ENCODE peak calls at places on chromosomes 2 and 18, in five cellular contexts. A, H, Z, P and K are unnamed samples.

GRCh38 chr2:62287895-62288589 is 92.1 kb downstream of the B3GNT2 start:
- DNase-seq in A (no peak), H (no peak), Z (no peak), P (peak), K (peak)

GRCh38 chr2:58594175-58594574 is 353.1 kb upstream of the FANCL start:
- DNase-seq in A (no peak), H (no peak), Z (no peak), P (peak), K (no peak)

GRCh38 chr18:29853126-29853525 is 1189.4 kb downstream of the DSC3 start:
- DNase-seq in A (no peak), H (no peak), Z (no peak), P (no peak), K (no peak)

GRCh38 chr2:71778514-71779305 is 325.3 kb downstream of the DYSF start:
- DNase-seq in A (no peak), H (no peak), Z (no peak), P (no peak), K (no peak)

GRCh38 chr18:75507636-75508035 is 80.1 kb upstream of the SMIM21 start:
- DNase-seq in A (no peak), H (no peak), Z (no peak), P (no peak), K (no peak)

GRCh38 chr2:207867075-207867474 is 97.4 kb upstream of the FZD5 start:
- DNase-seq in A (no peak), H (no peak), Z (no peak), P (no peak), K (peak)

GRCh38 chr2:173355132-173355865 is 627 bp downstream of the CDCA7 start:
- DNase-seq in A (no peak), H (peak), Z (no peak), P (peak), K (peak)

GRCh38 chr2:143433158-143433557 is 303.9 kb downstream of the ARHGAP15 start:
- DNase-seq in A (no peak), H (no peak), Z (no peak), P (no peak), K (no peak)

GRCh38 chr2:157173740-157174184 is 83.7 kb upstream of the GALNT5 start:
- DNase-seq in A (no peak), H (peak), Z (peak), P (peak), K (peak)

GRCh38 chr2:164060031-164060430 is 324.2 kb upstream of the FIGN start:
- DNase-seq in A (no peak), H (no peak), Z (no peak), P (no peak), K (no peak)

GRCh38 chr2:189328451-189329249 is 112.6 kb upstream of the WDR75 start:
- DNase-seq in A (no peak), H (no peak), Z (peak), P (no peak), K (no peak)

GRCh38 chr2:45820048-45820447 is 168.6 kb downstream of the PRKCE start:
- DNase-seq in A (no peak), H (no peak), Z (no peak), P (no peak), K (no peak)

GRCh38 chr2:40680547-40680946 is 228.7 kb upstream of the SLC8A1 start:
- DNase-seq in A (no peak), H (peak), Z (no peak), P (no peak), K (no peak)

GRCh38 chr2:86383844-86384243 is 46.4 kb upstream of the REEP1 start:
- DNase-seq in A (no peak), H (peak), Z (peak), P (peak), K (no peak)

GRCh38 chr18:61679836-61680235 is 213.0 kb downstream of the RNF152 start:
- DNase-seq in A (no peak), H (peak), Z (no peak), P (no peak), K (no peak)

GRCh38 chr2:203914546-203915169 is 21.9 kb upstream of the ICOS start:
- DNase-seq in A (no peak), H (no peak), Z (no peak), P (no peak), K (no peak)

GRCh38 chr18:58252166-58252565 is 208.1 kb downstream of the NEDD4L start:
- DNase-seq in A (no peak), H (peak), Z (no peak), P (no peak), K (no peak)

GRCh38 chr2:71130325-71131260 is at the start of gene MPHOSPH10:
- DNase-seq in A (peak), H (peak), Z (peak), P (peak), K (peak)

GRCh38 chr2:2788076-2788475 is 457.0 kb upstream of the MYT1L start:
- DNase-seq in A (no peak), H (no peak), Z (no peak), P (no peak), K (no peak)

GRCh38 chr2:187220100-187220499 is 228.0 kb downstream of the CALCRL start:
- DNase-seq in A (no peak), H (no peak), Z (no peak), P (no peak), K (no peak)

GRCh38 chr2:179020156-179020750 is 29.7 kb downstream of the CCDC141 start:
- DNase-seq in A (no peak), H (no peak), Z (no peak), P (peak), K (no peak)

GRCh38 chr18:74896390-74896991 is 298.8 kb downstream of the ZNF407 start:
- DNase-seq in A (no peak), H (no peak), Z (no peak), P (peak), K (peak)

GRCh38 chr18:56722518-56722917 is 71.4 kb downstream of the WDR7 start:
- DNase-seq in A (no peak), H (no peak), Z (no peak), P (no peak), K (no peak)

GRCh38 chr18:22200611-22201225 is 31.3 kb downstream of the GATA6 start:
- DNase-seq in A (no peak), H (no peak), Z (no peak), P (no peak), K (no peak)

GRCh38 chr18:49546719-49547273 is 15.1 kb upstream of the LIPG start:
- DNase-seq in A (no peak), H (no peak), Z (no peak), P (no peak), K (no peak)

GRCh38 chr2:23495661-23496114 is 110.7 kb downstream of the KLHL29 start:
- DNase-seq in A (no peak), H (no peak), Z (no peak), P (no peak), K (no peak)

GRCh38 chr2:44706584-44707553 is 234.6 kb upstream of the SIX3 start:
- DNase-seq in A (no peak), H (no peak), Z (no peak), P (no peak), K (no peak)

GRCh38 chr18:3333721-3334386 is 71.9 kb downstream of the MYL12B start:
- DNase-seq in A (no peak), H (no peak), Z (no peak), P (no peak), K (no peak)

GRCh38 chr2:120846406-120847095 is 110.9 kb downstream of the GLI2 start:
- DNase-seq in A (no peak), H (no peak), Z (no peak), P (no peak), K (no peak)

GRCh38 chr18:36509646-36510197 is 212.2 kb downstream of the FHOD3 start:
- DNase-seq in A (no peak), H (no peak), Z (no peak), P (no peak), K (no peak)

GRCh38 chr2:108626993-108627392 is 92.3 kb upstream of the RANBP2 start:
- DNase-seq in A (no peak), H (no peak), Z (no peak), P (no peak), K (no peak)

GRCh38 chr2:26503238-26503880 is 25.4 kb upstream of the OTOF start:
- DNase-seq in A (peak), H (peak), Z (no peak), P (peak), K (peak)